ENCODE peak calls at places on chromosomes 13 and 19, in eight cellular contexts. U is tibial artery; N is lower lobe of right lung; C is iPS DF 6.9; D is stomach; R is GM23248; P is GM23338; T is CD4-positive, CD25-positive, alpha-beta regulatory T cell. Z is an unnamed sample.

GRCh38 chr13:85500716-85501256 is 298.4 kb downstream of the SLITRK6 start:
- DNase-seq in T (no peak), U (no peak), R (no peak), C (no peak), N (no peak), D (no peak), P (no peak), Z (no peak)

GRCh38 chr13:92913840-92914239 is 312.8 kb upstream of the GPC6 start:
- DNase-seq in P (no peak), N (no peak), C (no peak), D (no peak), T (no peak), R (no peak), U (no peak), Z (no peak)

GRCh38 chr13:95301947-95302386 is 716 bp upstream of the ABCC4 start:
- DNase-seq in T (no peak), U (no peak), P (peak; percentile 75), D (no peak), N (no peak), C (no peak), R (no peak), Z (peak; percentile 14)

GRCh38 chr13:38674208-38674607 is 12.7 kb upstream of the FREM2 start:
- DNase-seq in C (no peak), N (no peak), T (no peak), P (peak; percentile 31), R (no peak), D (no peak), U (no peak), Z (no peak)

GRCh38 chr13:35599385-35599784 is 122.9 kb upstream of the MAB21L1 start:
- DNase-seq in N (no peak), D (no peak), R (peak; percentile 1), T (no peak), C (no peak), U (no peak), P (peak; percentile 41), Z (peak; percentile 8)

GRCh38 chr19:1471514-1472107 is 7.4 kb downstream of the C19orf25 start:
- DNase-seq in U (no peak), R (peak; percentile 55), D (no peak), N (peak; percentile 38), C (no peak), P (no peak), T (peak; percentile 39), Z (no peak)

GRCh38 chr13:95710313-95710712 is 33.4 kb downstream of the DNAJC3 start:
- DNase-seq in T (no peak), U (no peak), C (no peak), N (no peak), R (peak; percentile 70), D (no peak), P (no peak), Z (peak; percentile 61)

GRCh38 chr13:79423801-79424642 is 18.0 kb upstream of the RBM26 start:
- DNase-seq in C (no peak), U (no peak), T (peak; percentile 48), D (no peak), P (peak; percentile 75), N (no peak), R (peak; percentile 78), Z (peak; percentile 71)

GRCh38 chr19:47707135-47707925 is 5.9 kb upstream of the EHD2 start:
- DNase-seq in N (peak; percentile 83), T (peak; percentile 66), D (peak; percentile 82), P (peak; percentile 96), R (peak; percentile 86), U (peak; percentile 60), C (peak; percentile 83), Z (peak; percentile 80)

GRCh38 chr13:35733832-35734231 is 257.3 kb upstream of the MAB21L1 start:
- DNase-seq in N (no peak), R (no peak), D (no peak), U (no peak), P (no peak), T (no peak), C (no peak), Z (no peak)

GRCh38 chr19:24033962-24034342 is 53.0 kb upstream of the ZNF254 start:
- DNase-seq in T (peak; percentile 39), U (peak; percentile 44), P (peak; percentile 50), N (peak; percentile 72), C (no peak), D (peak; percentile 60), R (peak; percentile 89), Z (peak; percentile 68)

GRCh38 chr13:107421028-107421427 is 794.3 kb downstream of the LIG4 start:
- DNase-seq in D (no peak), T (no peak), R (peak; percentile 77), C (no peak), P (no peak), U (no peak), N (no peak), Z (peak; percentile 20)

GRCh38 chr19:35381926-35382325 is 11.1 kb downstream of the GPR42 start:
- DNase-seq in U (no peak), N (no peak), D (no peak), P (no peak), C (no peak), T (no peak), R (no peak), Z (no peak)

GRCh38 chr13:108700421-108701170 is 71.2 kb downstream of the MYO16 start:
- DNase-seq in C (no peak), T (no peak), U (no peak), P (peak; percentile 6), R (no peak), N (no peak), D (no peak), Z (no peak)

GRCh38 chr13:70812481-70812880 is 704.2 kb upstream of the KLHL1 start:
- DNase-seq in C (no peak), U (no peak), R (no peak), T (no peak), P (no peak), D (no peak), N (no peak), Z (no peak)

DNA sequence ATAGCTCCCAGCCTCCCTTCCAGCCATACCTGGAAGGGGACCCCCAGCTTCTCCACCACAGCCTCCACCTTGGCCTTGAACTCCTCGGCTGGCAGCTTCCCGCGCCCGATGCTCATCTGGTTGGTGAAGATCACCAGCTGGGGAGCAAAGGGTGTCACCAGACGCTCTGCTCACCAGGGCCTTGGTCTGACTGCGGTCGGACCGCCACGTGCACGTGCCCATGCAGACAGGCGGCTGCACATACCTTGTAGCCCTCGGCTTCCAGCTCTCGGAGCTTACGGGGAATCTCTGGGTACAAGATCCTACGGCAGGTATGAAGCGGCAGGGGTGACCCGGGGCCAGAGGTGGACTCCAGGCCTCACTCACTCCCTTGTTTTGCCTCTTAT is 3.4 kb downstream of the PNKP start:
- DNase-seq in N (no peak), P (no peak), T (no peak), U (no peak), D (no peak), R (no peak), C (no peak), Z (no peak)
- H3K27ac ChIP-seq in N (no peak overlapping the region), P (no peak overlapping the region), T (no peak overlapping the region), U (no peak overlapping the region), D (no peak overlapping the region), R (no peak overlapping the region), C (no peak overlapping the region), Z (no peak overlapping the region)

DNA sequence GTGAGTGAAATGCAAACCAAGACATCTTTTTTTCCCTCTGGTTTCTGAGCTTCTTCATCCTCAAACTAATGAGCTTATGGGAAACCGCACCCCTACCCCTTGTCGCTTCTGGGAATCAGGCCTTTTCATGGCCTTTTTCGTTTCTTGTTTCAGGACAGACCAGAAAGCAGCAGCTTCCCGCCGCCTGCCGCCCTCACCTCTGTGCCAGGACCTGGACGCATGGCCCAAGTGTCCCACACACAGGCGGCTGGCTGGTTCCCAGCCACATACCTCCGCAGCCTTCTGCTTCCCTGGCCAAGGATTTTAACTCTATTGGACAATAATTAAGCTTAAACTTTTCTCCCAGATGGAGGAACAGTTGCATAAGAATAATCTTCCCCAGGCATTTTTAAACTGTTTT is 114.1 kb upstream of the SLITRK1 start:
- DNase-seq in N (no peak), P (no peak), T (no peak), C (no peak), U (no peak), D (no peak), R (no peak), Z (no peak)
- H3K4me1 ChIP-seq in N (no peaks in the 10 kb centered on the region), P (no peaks in the 10 kb centered on the region), T (no peaks in the 10 kb centered on the region), C (no peaks in the 10 kb centered on the region), U (no peaks in the 10 kb centered on the region), D (no peaks in the 10 kb centered on the region), R (no peaks in the 10 kb centered on the region), Z (no peaks in the 10 kb centered on the region)

DNA sequence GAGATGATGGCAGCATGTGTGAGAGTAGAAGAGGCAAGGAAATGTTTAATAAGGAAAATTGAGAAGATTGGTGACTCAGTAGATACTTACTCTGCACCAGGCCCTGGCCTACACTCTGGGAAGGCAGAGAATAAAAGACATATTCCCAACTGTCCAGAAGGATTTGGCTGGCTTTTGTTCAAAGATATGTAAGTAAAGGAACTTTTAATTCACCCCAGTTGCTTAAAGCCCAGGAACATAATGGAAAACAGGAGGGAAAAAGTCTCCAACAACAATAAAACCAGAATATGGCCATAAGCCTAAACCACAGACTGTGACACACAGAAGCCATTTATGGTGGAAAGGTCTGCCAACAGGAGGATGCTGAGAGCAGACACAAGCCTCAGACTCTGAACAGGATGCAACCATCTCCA is 169.3 kb upstream of the STARD13 start:
- DNase-seq in D (no peak), N (no peak), R (peak; percentile 79), T (no peak), U (no peak), P (no peak), C (no peak), Z (peak; percentile 27)
- H3K27ac ChIP-seq in D (peak overlapping the region; percentile 62), N (no peak overlapping the region), R (peak overlapping the region; percentile 37), T (no peak overlapping the region), U (peak overlapping the region; percentile 62), P (no peak overlapping the region), C (no peak overlapping the region), Z (no peak overlapping the region)

GRCh38 chr13:27263438-27263837 is 7.2 kb upstream of the RASL11A start:
- DNase-seq in U (no peak), N (no peak), D (no peak), C (no peak), P (no peak), T (no peak), R (peak; percentile 24), Z (no peak)

GRCh38 chr13:27261376-27261775 is 9.3 kb upstream of the RASL11A start:
- DNase-seq in D (no peak), N (no peak), P (no peak), R (no peak), C (no peak), T (no peak), U (no peak), Z (no peak)

GRCh38 chr13:27264648-27265047 is 6.0 kb upstream of the RASL11A start:
- DNase-seq in R (peak; percentile 29), N (no peak), C (no peak), D (no peak), P (no peak), U (no peak), T (no peak), Z (no peak)

GRCh38 chr13:27264181-27264580 is 6.4 kb upstream of the RASL11A start:
- DNase-seq in P (no peak), D (no peak), U (no peak), T (no peak), C (no peak), R (peak; percentile 90), N (no peak), Z (peak; percentile 30)

GRCh38 chr13:27262546-27262945 is 8.1 kb upstream of the RASL11A start:
- DNase-seq in D (no peak), N (no peak), T (no peak), U (no peak), C (no peak), R (no peak), P (no peak), Z (no peak)
- H3K4me1 ChIP-seq in D (peaks cover 69% of the 10 kb centered on the region), N (peaks cover 28% of the 10 kb centered on the region), T (no peaks in the 10 kb centered on the region), U (no peaks in the 10 kb centered on the region), C (no peaks in the 10 kb centered on the region), R (peaks cover 13% of the 10 kb centered on the region), P (peaks cover 17% of the 10 kb centered on the region), Z (no peaks in the 10 kb centered on the region)

GRCh38 chr19:36837525-36837901 is 674 bp downstream of the ZNF790 start:
- DNase-seq in C (no peak), T (no peak), R (peak; percentile 42), D (no peak), N (no peak), U (no peak), P (peak; percentile 5), Z (no peak)
- H3K27ac ChIP-seq in C (no peak overlapping the region), T (peak overlapping the region; percentile 94), R (peak overlapping the region; percentile 80), D (peak overlapping the region; percentile 92), N (peak overlapping the region; percentile 83), U (peak overlapping the region; percentile 83), P (no peak overlapping the region), Z (peak overlapping the region; percentile 97)